ENCODE peak calls at places on chromosome 5, in five cellular contexts. P is mucosa of descending colon, Z is GM12865, I is lower lobe of right lung, H is AG04450. N is an unnamed sample.

GRCh38 chr5:116881921-116882531 is 307.4 kb upstream of the SEMA6A start:
- DNase-seq in P (no peak), H (no peak), I (no peak), Z (no peak), N (no peak)

GRCh38 chr5:91219803-91220371 is 163.2 kb downstream of the ARRDC3 start:
- DNase-seq in Z (peak; percentile 64), I (no peak), H (no peak), P (no peak), N (no peak)

GRCh38 chr5:40001796-40002195 is 577.0 kb upstream of the DAB2 start:
- DNase-seq in I (no peak), H (no peak), Z (no peak), P (no peak), N (no peak)

GRCh38 chr5:989961-990530 is 18.6 kb upstream of the NKD2 start:
- DNase-seq in P (peak; percentile 66), I (peak; percentile 68), Z (no peak), H (no peak), N (no peak)

GRCh38 chr5:174307656-174308271 is 262.3 kb downstream of the NSG2 start:
- DNase-seq in P (no peak), I (no peak), H (no peak), Z (no peak), N (no peak)

GRCh38 chr5:45225571-45226031 is 416.9 kb downstream of the MRPS30 start:
- DNase-seq in I (no peak), H (no peak), P (no peak), Z (no peak), N (no peak)

GRCh38 chr5:61162832-61163567 is 732 bp upstream of the SMIM15 start:
- DNase-seq in I (no peak), H (no peak), P (no peak), Z (peak; percentile 16), N (no peak)

GRCh38 chr5:139402561-139403158 is 1.2 kb downstream of the SPATA24 start:
- DNase-seq in Z (peak; percentile 55), I (no peak), H (no peak), P (peak; percentile 51), N (no peak)

GRCh38 chr5:142901476-142902187 is 131.5 kb downstream of the ARHGAP26 start:
- DNase-seq in I (no peak), P (no peak), Z (no peak), H (no peak), N (no peak)

GRCh38 chr5:139795074-139796001 is at the start of gene PSD2:
- DNase-seq in I (no peak), P (peak; percentile 45), H (no peak), Z (no peak), N (no peak)

GRCh38 chr5:78899922-78900362 is 85.2 kb downstream of the ARSB start:
- DNase-seq in Z (peak; percentile 80), P (no peak), I (peak; percentile 50), H (no peak), N (no peak)

GRCh38 chr5:150402901-150403342 is 9.8 kb downstream of the CD74 start:
- DNase-seq in P (no peak), I (peak; percentile 44), Z (peak; percentile 30), H (no peak), N (no peak)

GRCh38 chr5:88140396-88140862 is 128.2 kb downstream of the TMEM161B start:
- DNase-seq in Z (no peak), H (no peak), I (peak; percentile 75), P (no peak), N (no peak)

GRCh38 chr5:88883566-88884434 is 816 bp upstream of the MEF2C start:
- DNase-seq in Z (peak; percentile 85), I (peak; percentile 75), H (peak; percentile 42), P (peak; percentile 67), N (no peak)

GRCh38 chr5:150155258-150156032 is at the start of gene PDGFRB:
- DNase-seq in P (peak; percentile 83), Z (peak; percentile 28), I (peak; percentile 70), H (peak; percentile 78), N (no peak)

GRCh38 chr5:121890297-121890858 is 38.7 kb downstream of the FTMT start:
- DNase-seq in P (peak; percentile 25), Z (peak; percentile 2), I (no peak), H (no peak), N (no peak)

GRCh38 chr5:17056056-17056690 is 120.1 kb upstream of the MYO10 start:
- DNase-seq in Z (no peak), I (no peak), H (no peak), P (no peak), N (no peak)

GRCh38 chr5:103441523-103441922 is 121.1 kb downstream of the NUDT12 start:
- DNase-seq in I (no peak), P (no peak), Z (no peak), H (no peak), N (no peak)

GRCh38 chr5:81359108-81359507 is 34.8 kb downstream of the ACOT12 start:
- DNase-seq in H (no peak), Z (no peak), P (no peak), I (no peak), N (no peak)

GRCh38 chr5:21391506-21391905 is 1403.5 kb upstream of the CDH18 start:
- DNase-seq in P (no peak), I (no peak), Z (no peak), H (no peak), N (no peak)

GRCh38 chr5:76527685-76528161 is 95.5 kb downstream of the F2RL2 start:
- DNase-seq in Z (no peak), P (no peak), I (no peak), H (no peak), N (no peak)

GRCh38 chr5:118440496-118440895 is 547.9 kb downstream of the DTWD2 start:
- DNase-seq in P (no peak), I (no peak), Z (no peak), H (no peak), N (no peak)

GRCh38 chr5:141709704-141710267 is 27.8 kb upstream of the ARAP3 start:
- DNase-seq in I (no peak), P (no peak), H (no peak), Z (no peak), N (no peak)

GRCh38 chr5:42927730-42928129 is 112.4 kb downstream of the ANXA2R start:
- DNase-seq in Z (peak; percentile 59), I (no peak), H (no peak), P (no peak), N (no peak)

GRCh38 chr5:72149742-72150141 is 42.5 kb downstream of the MAP1B start:
- DNase-seq in I (no peak), H (no peak), P (no peak), Z (no peak), N (no peak)

GRCh38 chr5:135113323-135113722 is 79.3 kb upstream of the PITX1 start:
- DNase-seq in Z (no peak), H (no peak), I (no peak), P (no peak), N (no peak)

GRCh38 chr5:83817591-83817990 is 96.9 kb upstream of the HAPLN1 start:
- DNase-seq in H (no peak), P (no peak), Z (no peak), I (no peak), N (no peak)

GRCh38 chr5:61306531-61307195 is 25.4 kb upstream of the ZSWIM6 start:
- DNase-seq in P (no peak), Z (peak; percentile 80), I (no peak), H (no peak), N (no peak)

GRCh38 chr5:170221319-170221718 is 11.5 kb upstream of the C5orf58 start:
- DNase-seq in I (no peak), H (no peak), Z (no peak), P (no peak), N (no peak)

GRCh38 chr5:162837161-162837560 is 600.2 kb upstream of the CCNG1 start:
- DNase-seq in H (no peak), I (no peak), Z (no peak), P (no peak), N (no peak)
- TF ChIP-seq CTCF in H (no peak), I (no peak), Z (no peak), P (no peak), N (no peak)

GRCh38 chr5:179817071-179817840 is 3.4 kb upstream of the SQSTM1 start:
- DNase-seq in Z (no peak), H (no peak), P (peak; percentile 63), I (peak; percentile 60), N (no peak)
- H3K4me3 ChIP-seq in Z (no peak overlapping the region), H (peak overlapping the region; percentile 25), P (no peak overlapping the region), I (peak overlapping the region; percentile 60), N (peak overlapping the region; percentile 42)

GRCh38 chr5:41526699-41527098 is 16.3 kb upstream of the PLCXD3 start:
- DNase-seq in I (no peak), H (no peak), Z (no peak), P (no peak), N (no peak)

GRCh38 chr5:41519801-41520200 is 9.4 kb upstream of the PLCXD3 start:
- DNase-seq in I (no peak), H (no peak), P (no peak), Z (no peak), N (no peak)

GRCh38 chr5:41522193-41522786 is 11.9 kb upstream of the PLCXD3 start:
- DNase-seq in H (no peak), Z (no peak), I (no peak), P (no peak), N (no peak)

GRCh38 chr5:41527201-41527779 is 16.9 kb upstream of the PLCXD3 start:
- DNase-seq in H (peak; percentile 84), P (no peak), Z (no peak), I (no peak), N (peak; percentile 95)

DNA sequence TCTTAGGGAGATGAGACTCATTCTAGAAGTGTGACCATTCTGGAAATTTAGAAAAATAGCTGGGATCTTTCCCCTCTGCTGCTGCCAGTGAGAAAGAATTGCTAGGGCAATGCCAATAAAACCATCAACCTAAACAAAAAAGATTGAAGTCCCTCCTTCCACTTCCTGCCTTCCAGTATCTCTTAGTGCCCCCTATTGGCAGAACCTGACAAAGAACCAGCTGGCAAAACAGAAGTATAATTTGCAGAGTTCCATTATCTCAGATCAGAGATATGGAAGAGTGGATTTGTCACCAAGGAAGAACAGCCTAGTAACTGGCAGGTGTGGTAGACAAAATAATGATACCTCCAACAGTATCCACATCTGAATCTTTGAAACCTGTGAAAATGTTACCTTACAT is 13.8 kb upstream of the PLCXD3 start:
- DNase-seq in H (no peak), I (no peak), P (no peak), Z (peak; percentile 24), N (no peak)
- TF ChIP-seq CTCF in H (no peak), I (peak; percentile 23), P (no peak), Z (peak; percentile 40), N (no peak)

GRCh38 chr5:136169218-136169617 is 23.7 kb downstream of the SMIM32 start:
- DNase-seq in P (no peak), I (no peak), H (no peak), Z (no peak), N (no peak)

GRCh38 chr5:136162001-136162400 is 29.4 kb downstream of the SMAD5 start:
- DNase-seq in P (no peak), Z (no peak), I (no peak), H (no peak), N (no peak)

GRCh38 chr5:136164226-136164625 is 28.7 kb downstream of the SMIM32 start:
- DNase-seq in I (no peak), H (no peak), P (no peak), Z (peak; percentile 8), N (no peak)

GRCh38 chr5:136166909-136167308 is 26.1 kb downstream of the SMIM32 start:
- DNase-seq in I (no peak), Z (peak; percentile 44), P (no peak), H (no peak), N (no peak)
- H3K4me3 ChIP-seq in I (no peak overlapping the region), Z (no peak overlapping the region), P (no peak overlapping the region), H (no peak overlapping the region), N (no peak overlapping the region)

N was measured in AG04449.